ENCODE peak calls at places on chromosomes 16 and 17, in six cellular contexts. R is BJ, F is neural progenitor cell, Y is lower lobe of right lung, N is AG04449, D is IMR-90. S is an unnamed sample.

GRCh38 chr17:59785091-59785799 is 77.8 kb downstream of the VMP1 start:
- DNase-seq in F (no peak), R (no peak), D (no peak), Y (no peak), N (no peak), S (no peak)

GRCh38 chr16:76946879-76947278 is 244.1 kb upstream of the MON1B start:
- DNase-seq in R (peak; percentile 9), N (peak; percentile 3), F (no peak), D (peak; percentile 79), Y (no peak), S (peak; percentile 57)

GRCh38 chr16:84247844-84248243 is 8.0 kb upstream of the KCNG4 start:
- DNase-seq in N (no peak), Y (no peak), F (no peak), D (peak; percentile 3), R (no peak), S (no peak)

GRCh38 chr16:73065617-73066313 is 17.8 kb upstream of the ZFHX3 start:
- DNase-seq in N (no peak), D (no peak), R (no peak), Y (peak; percentile 69), F (peak; percentile 66), S (no peak)

GRCh38 chr16:4264546-4264945 is 8.3 kb downstream of the TFAP4 start:
- DNase-seq in N (no peak), Y (no peak), R (no peak), F (no peak), D (no peak), S (no peak)

GRCh38 chr16:84354306-84354705 is 14.0 kb upstream of the ATP2C2 start:
- DNase-seq in Y (no peak), R (no peak), N (no peak), D (no peak), F (no peak), S (no peak)

GRCh38 chr17:70906808-70907207 is 737.5 kb downstream of the KCNJ2 start:
- DNase-seq in D (peak; percentile 62), R (no peak), F (peak; percentile 64), Y (no peak), N (no peak), S (no peak)

GRCh38 chr17:36849871-36850348 is 87.4 kb upstream of the LHX1 start:
- DNase-seq in R (peak; percentile 11), D (peak; percentile 63), F (peak; percentile 40), N (no peak), Y (no peak), S (peak; percentile 11)

GRCh38 chr16:86011532-86011931 is 112.6 kb downstream of the IRF8 start:
- DNase-seq in N (no peak), F (no peak), Y (no peak), D (no peak), R (no peak), S (no peak)

GRCh38 chr16:51508813-51509212 is 357.7 kb upstream of the SALL1 start:
- DNase-seq in N (no peak), Y (no peak), F (no peak), D (peak; percentile 38), R (no peak), S (peak; percentile 18)

GRCh38 chr17:12789075-12789975 is at the start of gene ARHGAP44:
- DNase-seq in F (peak; percentile 90), D (peak; percentile 59), R (no peak), N (no peak), Y (peak; percentile 71), S (no peak)

GRCh38 chr17:66547170-66547865 is 244.9 kb downstream of the PRKCA start:
- DNase-seq in N (no peak), Y (no peak), F (no peak), R (no peak), D (no peak), S (no peak)

GRCh38 chr16:12898556-12898955 is 2.8 kb upstream of the SHISA9 start:
- DNase-seq in F (peak; percentile 67), D (no peak), Y (no peak), N (no peak), R (no peak), S (no peak)

GRCh38 chr16:31713945-31714898 is 159.4 kb upstream of the ZNF267 start:
- DNase-seq in F (peak; percentile 67), R (no peak), Y (no peak), N (no peak), D (no peak), S (no peak)

GRCh38 chr17:57935833-57936807 is 19.1 kb downstream of the CUEDC1 start:
- DNase-seq in R (no peak), Y (no peak), N (no peak), F (peak; percentile 79), D (peak; percentile 55), S (no peak)

GRCh38 chr16:60225541-60225940 is 1491.4 kb upstream of the GOT2 start:
- DNase-seq in Y (no peak), D (no peak), N (no peak), R (no peak), F (peak; percentile 70), S (no peak)

GRCh38 chr16:88783391-88784073 is 1.5 kb downstream of the PIEZO1 start:
- DNase-seq in F (no peak), D (peak; percentile 33), N (no peak), Y (peak; percentile 57), R (no peak), S (no peak)

GRCh38 chr16:85627102-85627834 is 14.1 kb downstream of the GSE1 start:
- DNase-seq in Y (no peak), N (no peak), D (no peak), R (no peak), F (no peak), S (no peak)

GRCh38 chr16:54462151-54462651 is 175.6 kb upstream of the IRX3 start:
- DNase-seq in R (peak; percentile 56), D (no peak), N (peak; percentile 83), F (no peak), Y (no peak), S (peak; percentile 90)

GRCh38 chr16:88810868-88811599 is 694 bp downstream of the APRT start:
- DNase-seq in R (no peak), F (peak; percentile 77), N (no peak), Y (peak; percentile 88), D (peak; percentile 69), S (no peak)

GRCh38 chr16:57821149-57821971 is 19.1 kb upstream of the KIFC3 start:
- DNase-seq in D (no peak), Y (no peak), N (no peak), R (no peak), F (no peak), S (no peak)

GRCh38 chr16:50334106-50334975 is 34.4 kb downstream of the BRD7 start:
- DNase-seq in N (no peak), F (no peak), D (peak; percentile 53), Y (no peak), R (no peak), S (no peak)

GRCh38 chr16:30867747-30868146 is 26.1 kb downstream of the BCL7C start:
- DNase-seq in Y (no peak), N (no peak), D (no peak), F (no peak), R (no peak), S (no peak)

GRCh38 chr16:67147437-67148140 is 3.2 kb downstream of the B3GNT9 start:
- DNase-seq in D (no peak), Y (no peak), R (no peak), N (no peak), F (no peak), S (no peak)

GRCh38 chr17:80219013-80219776 is 938 bp downstream of the SGSH start:
- DNase-seq in R (peak; percentile 33), Y (peak; percentile 89), D (peak; percentile 80), N (peak; percentile 17), F (no peak), S (peak; percentile 31)

GRCh38 chr17:1764274-1764673 is 2.4 kb downstream of the SERPINF1 start:
- DNase-seq in N (peak; percentile 44), D (peak; percentile 87), Y (peak; percentile 70), R (peak; percentile 66), F (no peak), S (peak; percentile 76)

DNA sequence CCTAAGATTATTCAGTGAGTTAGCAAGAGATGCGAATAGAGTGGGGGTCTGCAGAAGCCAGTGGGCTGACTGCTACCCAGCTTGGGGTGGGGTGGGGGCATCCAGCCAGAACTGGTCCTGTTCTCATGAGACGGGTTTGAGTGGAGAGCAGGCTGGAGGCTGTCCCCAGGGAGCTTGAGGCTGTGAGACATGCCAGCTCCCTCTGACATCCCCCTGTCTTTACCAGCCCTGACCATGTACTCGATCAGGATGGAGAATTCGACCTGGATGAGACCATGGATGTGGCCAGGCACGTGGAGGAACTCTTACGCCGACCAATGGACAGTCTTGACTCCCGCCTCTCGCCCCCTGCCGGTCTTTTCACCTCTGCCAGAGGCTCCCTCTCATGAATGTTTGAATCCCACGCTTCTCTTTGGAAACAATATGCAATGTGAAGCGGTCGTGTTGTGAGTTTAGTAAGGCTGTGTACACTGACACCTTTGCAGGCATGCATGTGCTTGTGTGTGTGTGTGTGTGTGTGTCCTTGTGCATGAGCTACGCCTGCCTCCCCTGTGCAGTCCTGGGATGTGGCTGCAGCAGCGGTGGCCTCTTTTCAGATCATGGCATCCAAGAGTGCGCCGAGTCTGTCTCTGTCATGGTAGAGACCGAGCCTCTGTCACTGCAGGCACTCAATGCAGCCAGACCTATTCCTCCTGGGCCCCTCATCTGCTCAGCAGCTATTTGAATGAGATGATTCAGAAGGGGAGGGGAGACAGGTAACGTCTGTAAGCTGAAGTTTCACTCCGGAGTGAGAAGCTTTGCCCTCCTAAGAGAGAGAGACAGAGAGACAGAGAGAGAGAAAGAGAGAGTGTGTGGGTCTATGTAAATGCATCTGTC is 22.2 kb downstream of the STAT5A start:
- DNase-seq in R (no peak), D (no peak), F (peak; percentile 31), N (no peak), Y (no peak), S (no peak)
- TF ChIP-seq CTCF in R (peak; percentile 18), D (no peak), F (peak; percentile 18), N (no peak), Y (no peak), S (peak; percentile 1)

GRCh38 chr16:23836404-23837291 is 865 bp downstream of the PRKCB start:
- DNase-seq in D (no peak), F (peak; percentile 74), Y (peak; percentile 67), R (no peak), N (no peak), S (no peak)

GRCh38 chr16:23835390-23836077 is at the start of gene PRKCB:
- DNase-seq in F (peak; percentile 98), N (no peak), Y (peak; percentile 89), D (peak; percentile 14), R (no peak), S (no peak)

GRCh38 chr16:23836078-23836403 is 258 bp downstream of the PRKCB start:
- DNase-seq in D (no peak), Y (peak; percentile 49), F (no peak), R (no peak), N (no peak), S (no peak)

GRCh38 chr16:23838485-23839142 is 2.8 kb downstream of the PRKCB start:
- DNase-seq in Y (no peak), D (no peak), F (no peak), R (no peak), N (no peak), S (no peak)

GRCh38 chr16:23837553-23838308 is 1.9 kb downstream of the PRKCB start:
- DNase-seq in D (no peak), Y (no peak), R (no peak), N (no peak), F (peak; percentile 11), S (no peak)
- H3K4me3 ChIP-seq in D (no peak overlapping the region), Y (peak overlapping the region; percentile 64), R (no peak overlapping the region), N (no peak overlapping the region), F (no peak overlapping the region), S (no peak overlapping the region)

GRCh38 chr16:56281256-56281805 is 90.0 kb downstream of the GNAO1 start:
- DNase-seq in F (peak; percentile 95), R (no peak), N (no peak), D (no peak), Y (no peak), S (no peak)
- TF ChIP-seq CTCF in F (peak; percentile 62), R (peak; percentile 52), N (peak; percentile 39), D (peak; percentile 26), Y (peak; percentile 13), S (peak; percentile 51)

GRCh38 chr17:50129946-50130777 is at the start of gene SAMD14:
- DNase-seq in Y (no peak), F (peak; percentile 62), N (no peak), D (peak; percentile 25), R (no peak), S (no peak)
- H3K4me3 ChIP-seq in Y (peak within 1 kb of the TSS; percentile 51), F (peak within 1 kb of the TSS; percentile 86), N (peak within 1 kb of the TSS; percentile 67), D (peak within 1 kb of the TSS; percentile 64), R (peak within 1 kb of the TSS; percentile 54), S (peak within 1 kb of the TSS; percentile 57)

S was measured in AG09309.